ENCODE peak calls at places on chromosome 16, in six cellular contexts. One of them, this sample, is unnamed.

GRCh38 chr16:77825196-77825595 is 36.8 kb downstream of the VAT1L start:
- DNase-seq in MV-4-11: no peak
- DNase-seq in EL: no peak
- DNase-seq in activated T-helper 2 cell treated with anti-CD3 and anti-CD28 coated beads, Interferon-gamma antibody, Interleukin-2, Interleukin-4, amounts not matched to agents 10 μg/mL and 5 μg/mL and 100 μg/mL, durations not matched to agents 14 hours and 24 hours and 36 hours: no peak
- DNase-seq in dorsolateral prefrontal cortex: no peak
- DNase-seq in HTR-8/SVneo: no peak
- DNase-seq in this sample: no peak

GRCh38 chr16:48408688-48409087 is 23.5 kb upstream of the SIAH1 start:
- DNase-seq in MV-4-11: peak
- DNase-seq in EL: peak
- DNase-seq in activated T-helper 2 cell treated with anti-CD3 and anti-CD28 coated beads, Interferon-gamma antibody, Interleukin-2, Interleukin-4, amounts not matched to agents 10 μg/mL and 5 μg/mL and 100 μg/mL, durations not matched to agents 14 hours and 24 hours and 36 hours: no peak
- DNase-seq in dorsolateral prefrontal cortex: no peak
- DNase-seq in HTR-8/SVneo: no peak
- DNase-seq in this sample: peak

GRCh38 chr16:3012828-3013420 is at the start of gene CLDN9:
- DNase-seq in MV-4-11: no peak
- DNase-seq in EL: no peak
- DNase-seq in activated T-helper 2 cell treated with anti-CD3 and anti-CD28 coated beads, Interferon-gamma antibody, Interleukin-2, Interleukin-4, amounts not matched to agents 10 μg/mL and 5 μg/mL and 100 μg/mL, durations not matched to agents 14 hours and 24 hours and 36 hours: no peak
- DNase-seq in dorsolateral prefrontal cortex: no peak
- DNase-seq in HTR-8/SVneo: no peak
- DNase-seq in this sample: peak

GRCh38 chr16:11251525-11252481 is 4.2 kb downstream of the SOCS1 start:
- DNase-seq in MV-4-11: peak
- DNase-seq in EL: no peak
- DNase-seq in activated T-helper 2 cell treated with anti-CD3 and anti-CD28 coated beads, Interferon-gamma antibody, Interleukin-2, Interleukin-4, amounts not matched to agents 10 μg/mL and 5 μg/mL and 100 μg/mL, durations not matched to agents 14 hours and 24 hours and 36 hours: peak
- DNase-seq in dorsolateral prefrontal cortex: no peak
- DNase-seq in HTR-8/SVneo: no peak
- DNase-seq in this sample: no peak

GRCh38 chr16:57637424-57637823 is 9.0 kb downstream of the ADGRG1 start:
- DNase-seq in MV-4-11: no peak
- DNase-seq in EL: no peak
- DNase-seq in activated T-helper 2 cell treated with anti-CD3 and anti-CD28 coated beads, Interferon-gamma antibody, Interleukin-2, Interleukin-4, amounts not matched to agents 10 μg/mL and 5 μg/mL and 100 μg/mL, durations not matched to agents 14 hours and 24 hours and 36 hours: no peak
- DNase-seq in dorsolateral prefrontal cortex: no peak
- DNase-seq in HTR-8/SVneo: no peak
- DNase-seq in this sample: no peak

GRCh38 chr16:575354-576196 is 5.8 kb downstream of the PIGQ start:
- DNase-seq in MV-4-11: no peak
- DNase-seq in EL: no peak
- DNase-seq in activated T-helper 2 cell treated with anti-CD3 and anti-CD28 coated beads, Interferon-gamma antibody, Interleukin-2, Interleukin-4, amounts not matched to agents 10 μg/mL and 5 μg/mL and 100 μg/mL, durations not matched to agents 14 hours and 24 hours and 36 hours: no peak
- DNase-seq in dorsolateral prefrontal cortex: no peak
- DNase-seq in HTR-8/SVneo: no peak
- DNase-seq in this sample: no peak

GRCh38 chr16:51148674-51149228 is 2.3 kb downstream of the SALL1 start:
- DNase-seq in MV-4-11: no peak
- DNase-seq in EL: peak
- DNase-seq in activated T-helper 2 cell treated with anti-CD3 and anti-CD28 coated beads, Interferon-gamma antibody, Interleukin-2, Interleukin-4, amounts not matched to agents 10 μg/mL and 5 μg/mL and 100 μg/mL, durations not matched to agents 14 hours and 24 hours and 36 hours: no peak
- DNase-seq in dorsolateral prefrontal cortex: no peak
- DNase-seq in HTR-8/SVneo: no peak
- DNase-seq in this sample: no peak

GRCh38 chr16:57266531-57267268 is 17.8 kb downstream of the PLLP start:
- DNase-seq in MV-4-11: no peak
- DNase-seq in EL: no peak
- DNase-seq in activated T-helper 2 cell treated with anti-CD3 and anti-CD28 coated beads, Interferon-gamma antibody, Interleukin-2, Interleukin-4, amounts not matched to agents 10 μg/mL and 5 μg/mL and 100 μg/mL, durations not matched to agents 14 hours and 24 hours and 36 hours: no peak
- DNase-seq in dorsolateral prefrontal cortex: no peak
- DNase-seq in HTR-8/SVneo: no peak
- DNase-seq in this sample: no peak

GRCh38 chr16:55759983-55760664 is 72.8 kb downstream of the CES1 start:
- DNase-seq in MV-4-11: no peak
- DNase-seq in EL: peak
- DNase-seq in activated T-helper 2 cell treated with anti-CD3 and anti-CD28 coated beads, Interferon-gamma antibody, Interleukin-2, Interleukin-4, amounts not matched to agents 10 μg/mL and 5 μg/mL and 100 μg/mL, durations not matched to agents 14 hours and 24 hours and 36 hours: no peak
- DNase-seq in dorsolateral prefrontal cortex: no peak
- DNase-seq in HTR-8/SVneo: no peak
- DNase-seq in this sample: no peak

GRCh38 chr16:10103096-10103495 is 79.1 kb downstream of the GRIN2A start:
- DNase-seq in MV-4-11: no peak
- DNase-seq in EL: peak
- DNase-seq in activated T-helper 2 cell treated with anti-CD3 and anti-CD28 coated beads, Interferon-gamma antibody, Interleukin-2, Interleukin-4, amounts not matched to agents 10 μg/mL and 5 μg/mL and 100 μg/mL, durations not matched to agents 14 hours and 24 hours and 36 hours: no peak
- DNase-seq in dorsolateral prefrontal cortex: no peak
- DNase-seq in HTR-8/SVneo: no peak
- DNase-seq in this sample: no peak

GRCh38 chr16:28042856-28043255 is 20.7 kb downstream of the GSG1L start:
- DNase-seq in MV-4-11: no peak
- DNase-seq in EL: peak
- DNase-seq in activated T-helper 2 cell treated with anti-CD3 and anti-CD28 coated beads, Interferon-gamma antibody, Interleukin-2, Interleukin-4, amounts not matched to agents 10 μg/mL and 5 μg/mL and 100 μg/mL, durations not matched to agents 14 hours and 24 hours and 36 hours: no peak
- DNase-seq in dorsolateral prefrontal cortex: no peak
- DNase-seq in HTR-8/SVneo: no peak
- DNase-seq in this sample: no peak

GRCh38 chr16:48370234-48370633 is 15.0 kb downstream of the SIAH1 start:
- DNase-seq in MV-4-11: no peak
- DNase-seq in EL: no peak
- DNase-seq in activated T-helper 2 cell treated with anti-CD3 and anti-CD28 coated beads, Interferon-gamma antibody, Interleukin-2, Interleukin-4, amounts not matched to agents 10 μg/mL and 5 μg/mL and 100 μg/mL, durations not matched to agents 14 hours and 24 hours and 36 hours: no peak
- DNase-seq in dorsolateral prefrontal cortex: no peak
- DNase-seq in HTR-8/SVneo: no peak
- DNase-seq in this sample: no peak

GRCh38 chr16:27322858-27323780 is 9.3 kb downstream of the IL4R start:
- DNase-seq in MV-4-11: no peak
- DNase-seq in EL: no peak
- DNase-seq in activated T-helper 2 cell treated with anti-CD3 and anti-CD28 coated beads, Interferon-gamma antibody, Interleukin-2, Interleukin-4, amounts not matched to agents 10 μg/mL and 5 μg/mL and 100 μg/mL, durations not matched to agents 14 hours and 24 hours and 36 hours: no peak
- DNase-seq in dorsolateral prefrontal cortex: no peak
- DNase-seq in HTR-8/SVneo: no peak
- DNase-seq in this sample: peak

GRCh38 chr16:2775317-2775716 is 1.8 kb downstream of the ELOB start:
- DNase-seq in MV-4-11: no peak
- DNase-seq in EL: no peak
- DNase-seq in activated T-helper 2 cell treated with anti-CD3 and anti-CD28 coated beads, Interferon-gamma antibody, Interleukin-2, Interleukin-4, amounts not matched to agents 10 μg/mL and 5 μg/mL and 100 μg/mL, durations not matched to agents 14 hours and 24 hours and 36 hours: no peak
- DNase-seq in dorsolateral prefrontal cortex: no peak
- DNase-seq in HTR-8/SVneo: no peak
- DNase-seq in this sample: no peak

GRCh38 chr16:2042666-2043295 is 4.9 kb downstream of the NTHL1 start:
- DNase-seq in MV-4-11: no peak
- DNase-seq in EL: no peak
- DNase-seq in activated T-helper 2 cell treated with anti-CD3 and anti-CD28 coated beads, Interferon-gamma antibody, Interleukin-2, Interleukin-4, amounts not matched to agents 10 μg/mL and 5 μg/mL and 100 μg/mL, durations not matched to agents 14 hours and 24 hours and 36 hours: no peak
- DNase-seq in dorsolateral prefrontal cortex: no peak
- DNase-seq in HTR-8/SVneo: no peak
- DNase-seq in this sample: peak

GRCh38 chr16:23768581-23768980 is 13.8 kb downstream of the CHP2 start:
- DNase-seq in MV-4-11: no peak
- DNase-seq in EL: no peak
- DNase-seq in activated T-helper 2 cell treated with anti-CD3 and anti-CD28 coated beads, Interferon-gamma antibody, Interleukin-2, Interleukin-4, amounts not matched to agents 10 μg/mL and 5 μg/mL and 100 μg/mL, durations not matched to agents 14 hours and 24 hours and 36 hours: no peak
- DNase-seq in dorsolateral prefrontal cortex: no peak
- DNase-seq in HTR-8/SVneo: no peak
- DNase-seq in this sample: no peak

GRCh38 chr16:25009822-25010221 is 5.3 kb downstream of the ARHGAP17 start:
- DNase-seq in MV-4-11: peak
- DNase-seq in EL: no peak
- DNase-seq in activated T-helper 2 cell treated with anti-CD3 and anti-CD28 coated beads, Interferon-gamma antibody, Interleukin-2, Interleukin-4, amounts not matched to agents 10 μg/mL and 5 μg/mL and 100 μg/mL, durations not matched to agents 14 hours and 24 hours and 36 hours: no peak
- DNase-seq in dorsolateral prefrontal cortex: no peak
- DNase-seq in HTR-8/SVneo: no peak
- DNase-seq in this sample: no peak

GRCh38 chr16:83808573-83809014 is 816 bp downstream of the HSBP1 start:
- DNase-seq in MV-4-11: no peak
- DNase-seq in EL: no peak
- DNase-seq in activated T-helper 2 cell treated with anti-CD3 and anti-CD28 coated beads, Interferon-gamma antibody, Interleukin-2, Interleukin-4, amounts not matched to agents 10 μg/mL and 5 μg/mL and 100 μg/mL, durations not matched to agents 14 hours and 24 hours and 36 hours: no peak
- DNase-seq in dorsolateral prefrontal cortex: no peak
- DNase-seq in HTR-8/SVneo: no peak
- DNase-seq in this sample: no peak

GRCh38 chr16:83835972-83836566 is 28.3 kb downstream of the HSBP1 start:
- DNase-seq in MV-4-11: peak
- DNase-seq in EL: peak
- DNase-seq in activated T-helper 2 cell treated with anti-CD3 and anti-CD28 coated beads, Interferon-gamma antibody, Interleukin-2, Interleukin-4, amounts not matched to agents 10 μg/mL and 5 μg/mL and 100 μg/mL, durations not matched to agents 14 hours and 24 hours and 36 hours: no peak
- DNase-seq in dorsolateral prefrontal cortex: no peak
- DNase-seq in HTR-8/SVneo: peak
- DNase-seq in this sample: peak

GRCh38 chr16:85181091-85181738 is 68.9 kb upstream of the CIBAR2 start:
- DNase-seq in MV-4-11: no peak
- DNase-seq in EL: no peak
- DNase-seq in activated T-helper 2 cell treated with anti-CD3 and anti-CD28 coated beads, Interferon-gamma antibody, Interleukin-2, Interleukin-4, amounts not matched to agents 10 μg/mL and 5 μg/mL and 100 μg/mL, durations not matched to agents 14 hours and 24 hours and 36 hours: no peak
- DNase-seq in dorsolateral prefrontal cortex: no peak
- DNase-seq in HTR-8/SVneo: no peak
- DNase-seq in this sample: no peak

GRCh38 chr16:86252596-86252995 is 257.7 kb upstream of the FOXF1 start:
- DNase-seq in MV-4-11: peak
- DNase-seq in EL: peak
- DNase-seq in activated T-helper 2 cell treated with anti-CD3 and anti-CD28 coated beads, Interferon-gamma antibody, Interleukin-2, Interleukin-4, amounts not matched to agents 10 μg/mL and 5 μg/mL and 100 μg/mL, durations not matched to agents 14 hours and 24 hours and 36 hours: no peak
- DNase-seq in dorsolateral prefrontal cortex: no peak
- DNase-seq in HTR-8/SVneo: no peak
- DNase-seq in this sample: peak

GRCh38 chr16:12559714-12560113 is 244.0 kb downstream of the CPPED1 start:
- DNase-seq in MV-4-11: no peak
- DNase-seq in EL: peak
- DNase-seq in activated T-helper 2 cell treated with anti-CD3 and anti-CD28 coated beads, Interferon-gamma antibody, Interleukin-2, Interleukin-4, amounts not matched to agents 10 μg/mL and 5 μg/mL and 100 μg/mL, durations not matched to agents 14 hours and 24 hours and 36 hours: no peak
- DNase-seq in dorsolateral prefrontal cortex: no peak
- DNase-seq in HTR-8/SVneo: no peak
- DNase-seq in this sample: no peak

GRCh38 chr16:65005696-65006095 is 116.2 kb downstream of the CDH11 start:
- DNase-seq in MV-4-11: no peak
- DNase-seq in EL: no peak
- DNase-seq in activated T-helper 2 cell treated with anti-CD3 and anti-CD28 coated beads, Interferon-gamma antibody, Interleukin-2, Interleukin-4, amounts not matched to agents 10 μg/mL and 5 μg/mL and 100 μg/mL, durations not matched to agents 14 hours and 24 hours and 36 hours: no peak
- DNase-seq in dorsolateral prefrontal cortex: no peak
- DNase-seq in HTR-8/SVneo: no peak
- DNase-seq in this sample: no peak

GRCh38 chr16:25691519-25692091 is at the start of gene HS3ST4:
- DNase-seq in MV-4-11: peak
- DNase-seq in EL: no peak
- DNase-seq in activated T-helper 2 cell treated with anti-CD3 and anti-CD28 coated beads, Interferon-gamma antibody, Interleukin-2, Interleukin-4, amounts not matched to agents 10 μg/mL and 5 μg/mL and 100 μg/mL, durations not matched to agents 14 hours and 24 hours and 36 hours: no peak
- DNase-seq in dorsolateral prefrontal cortex: no peak
- DNase-seq in HTR-8/SVneo: no peak
- DNase-seq in this sample: no peak

GRCh38 chr16:5361322-5361721 is 263.7 kb upstream of the EEF2KMT start:
- DNase-seq in MV-4-11: no peak
- DNase-seq in EL: no peak
- DNase-seq in activated T-helper 2 cell treated with anti-CD3 and anti-CD28 coated beads, Interferon-gamma antibody, Interleukin-2, Interleukin-4, amounts not matched to agents 10 μg/mL and 5 μg/mL and 100 μg/mL, durations not matched to agents 14 hours and 24 hours and 36 hours: no peak
- DNase-seq in dorsolateral prefrontal cortex: no peak
- DNase-seq in HTR-8/SVneo: no peak
- DNase-seq in this sample: no peak

GRCh38 chr16:7361416-7362129 is 28.9 kb downstream of the RBFOX1 start:
- DNase-seq in MV-4-11: no peak
- DNase-seq in EL: no peak
- DNase-seq in activated T-helper 2 cell treated with anti-CD3 and anti-CD28 coated beads, Interferon-gamma antibody, Interleukin-2, Interleukin-4, amounts not matched to agents 10 μg/mL and 5 μg/mL and 100 μg/mL, durations not matched to agents 14 hours and 24 hours and 36 hours: no peak
- DNase-seq in dorsolateral prefrontal cortex: no peak
- DNase-seq in HTR-8/SVneo: no peak
- DNase-seq in this sample: no peak

This sample was measured in HT-29.